ENCODE peak calls at places on chromosomes 1 and 21, in four cellular contexts. One of them, this sample, is unnamed. For H3K4me1, the result is how much of the 10 kb centered on the place peaks cover.

GRCh38 chr1:43919906-43920305 is 13.7 kb upstream of the ARTN start:
- DNase-seq in body of pancreas: no peak
- DNase-seq in uterus: no peak
- DNase-seq in left ventricle myocardium inferior: no peak
- DNase-seq in this sample: no peak

GRCh38 chr1:241622708-241623107 is 17.5 kb downstream of the CHML start:
- DNase-seq in uterus: no peak
- DNase-seq in body of pancreas: no peak
- DNase-seq in left ventricle myocardium inferior: no peak
- DNase-seq in this sample: no peak

GRCh38 chr1:117366982-117367768 is at the start of gene MAN1A2:
- DNase-seq in body of pancreas: peak
- DNase-seq in uterus: peak
- DNase-seq in left ventricle myocardium inferior: peak
- DNase-seq in this sample: peak

GRCh38 chr1:78229344-78229743 is 183.6 kb downstream of the GIPC2 start:
- DNase-seq in left ventricle myocardium inferior: no peak
- DNase-seq in uterus: no peak
- DNase-seq in body of pancreas: no peak
- DNase-seq in this sample: no peak

GRCh38 chr1:41484881-41485280 is 398 bp upstream of the EDN2 start:
- DNase-seq in uterus: peak
- DNase-seq in body of pancreas: no peak
- DNase-seq in left ventricle myocardium inferior: no peak
- DNase-seq in this sample: no peak

GRCh38 chr1:201295861-201296260 is 12.6 kb downstream of the PKP1 start:
- DNase-seq in left ventricle myocardium inferior: no peak
- DNase-seq in uterus: no peak
- DNase-seq in body of pancreas: no peak
- DNase-seq in this sample: no peak

GRCh38 chr1:225973158-225973557 is 26.0 kb downstream of the SDE2 start:
- DNase-seq in left ventricle myocardium inferior: no peak
- DNase-seq in body of pancreas: no peak
- DNase-seq in uterus: no peak
- DNase-seq in this sample: no peak

GRCh38 chr1:62181531-62181930 is 13.1 kb upstream of the L1TD1 start:
- DNase-seq in body of pancreas: no peak
- DNase-seq in uterus: no peak
- DNase-seq in left ventricle myocardium inferior: no peak
- DNase-seq in this sample: no peak

GRCh38 chr1:152654110-152654509 is 9.1 kb upstream of the LCE2D start:
- DNase-seq in uterus: no peak
- DNase-seq in left ventricle myocardium inferior: no peak
- DNase-seq in body of pancreas: peak
- DNase-seq in this sample: peak

GRCh38 chr1:91582431-91582921 is 81.8 kb downstream of the CDC7 start:
- DNase-seq in body of pancreas: no peak
- DNase-seq in uterus: peak
- DNase-seq in left ventricle myocardium inferior: no peak
- DNase-seq in this sample: no peak

GRCh38 chr1:234486858-234487830 is 8.2 kb upstream of the TARBP1 start:
- DNase-seq in uterus: no peak
- DNase-seq in body of pancreas: peak
- DNase-seq in left ventricle myocardium inferior: no peak
- DNase-seq in this sample: peak

GRCh38 chr1:197923013-197923412 is 5.8 kb downstream of the LHX9 start:
- DNase-seq in uterus: no peak
- DNase-seq in left ventricle myocardium inferior: no peak
- DNase-seq in body of pancreas: no peak
- DNase-seq in this sample: no peak

GRCh38 chr1:47137178-47137577 is at the start of gene CYP4A22:
- DNase-seq in body of pancreas: no peak
- DNase-seq in left ventricle myocardium inferior: no peak
- DNase-seq in uterus: no peak
- DNase-seq in this sample: no peak

GRCh38 chr1:68448365-68448764 is 1.4 kb downstream of the RPE65 start:
- DNase-seq in uterus: no peak
- DNase-seq in left ventricle myocardium inferior: no peak
- DNase-seq in body of pancreas: no peak
- DNase-seq in this sample: no peak
- TF ChIP-seq CTCF in uterus: no peak
- TF ChIP-seq CTCF in left ventricle myocardium inferior: no peak
- TF ChIP-seq CTCF in body of pancreas: no peak
- TF ChIP-seq CTCF in this sample: no peak

GRCh38 chr1:192810253-192810880 is 1.5 kb downstream of the RGS2 start:
- DNase-seq in body of pancreas: peak
- DNase-seq in uterus: no peak
- DNase-seq in left ventricle myocardium inferior: peak
- DNase-seq in this sample: no peak
- H3K4me3 ChIP-seq in body of pancreas: peak
- H3K4me3 ChIP-seq in uterus: peak
- H3K4me3 ChIP-seq in left ventricle myocardium inferior: peak
- H3K4me3 ChIP-seq in this sample: peak

DNA sequence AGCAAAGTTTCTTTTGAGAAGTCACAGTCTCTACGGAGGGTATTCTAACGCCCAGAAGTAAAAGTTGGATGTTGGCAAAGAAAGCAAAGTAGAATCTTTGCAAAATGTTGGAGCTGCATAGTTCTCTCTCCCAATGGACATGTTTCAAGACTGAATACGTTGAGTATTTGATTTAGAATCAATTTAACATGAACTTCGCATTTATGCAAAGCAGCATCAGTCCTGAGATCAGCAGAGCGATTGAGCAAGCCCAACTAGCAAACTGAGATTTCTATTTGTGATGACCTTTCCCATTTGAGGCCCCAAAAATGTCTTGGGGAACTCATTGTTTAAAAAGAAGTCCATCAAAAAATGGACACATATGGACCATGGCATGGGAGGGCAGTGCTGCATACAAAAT is 8.0 kb downstream of the RUNX1 start:
- DNase-seq in uterus: no peak
- DNase-seq in left ventricle myocardium inferior: no peak
- DNase-seq in body of pancreas: no peak
- DNase-seq in this sample: no peak
- H3K4me1 ChIP-seq in uterus: under half
- H3K4me1 ChIP-seq in left ventricle myocardium inferior: under half
- H3K4me1 ChIP-seq in body of pancreas: under half
- H3K4me1 ChIP-seq in this sample: under half

DNA sequence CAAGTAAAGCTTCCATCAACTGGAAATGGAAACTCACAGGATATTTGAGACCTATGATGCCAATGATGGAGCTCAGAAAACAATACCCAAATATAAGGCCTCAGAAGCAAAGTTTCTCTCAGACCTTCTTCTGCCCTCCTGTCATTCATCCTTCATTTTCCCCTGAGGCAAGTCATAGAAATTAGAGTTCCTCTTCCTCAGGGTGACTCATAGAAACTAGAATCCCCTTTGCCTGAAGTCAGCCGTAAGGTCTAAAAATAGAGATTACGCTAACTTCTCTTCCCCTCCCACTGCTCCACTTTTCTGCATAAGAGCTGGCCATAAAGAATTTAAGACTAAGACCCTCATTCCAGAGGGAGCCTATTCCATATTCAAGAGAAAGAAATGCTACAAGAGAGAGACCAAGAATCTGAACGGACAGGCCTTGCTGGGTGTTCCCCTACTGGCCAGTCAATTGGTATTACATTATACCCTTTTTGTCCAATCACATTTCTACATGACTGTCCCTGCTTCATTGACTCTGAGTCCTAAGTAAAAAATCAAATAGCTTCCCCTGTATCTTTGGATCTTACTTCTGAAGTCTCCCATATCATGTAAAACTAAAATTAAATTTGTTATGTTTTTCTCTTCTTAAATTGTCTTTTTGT is 994.9 kb downstream of the ADGRL2 start:
- DNase-seq in uterus: no peak
- DNase-seq in left ventricle myocardium inferior: no peak
- DNase-seq in body of pancreas: no peak
- DNase-seq in this sample: no peak
- TF ChIP-seq CTCF in uterus: no peak
- TF ChIP-seq CTCF in left ventricle myocardium inferior: no peak
- TF ChIP-seq CTCF in body of pancreas: no peak
- TF ChIP-seq CTCF in this sample: peak

This sample was measured in BE2C.